ENCODE peak calls at places on chromosome 15, in eight cellular contexts. T is Peyer's patch, K is A549, O is uterus, S is adrenal gland, P is lower leg skin, G is spleen, Z is ovary. R is an unnamed sample.

GRCh38 chr15:101692799-101693198 is 31.5 kb downstream of the TARS3 start:
- DNase-seq in T (no peak), K (no peak), O (no peak), S (no peak), P (peak; percentile 23), G (no peak), Z (no peak), R (no peak)

GRCh38 chr15:36544518-36545383 is 34.7 kb upstream of the CDIN1 start:
- DNase-seq in T (no peak), K (no peak), O (no peak), S (no peak), P (no peak), G (no peak), Z (no peak), R (no peak)

GRCh38 chr15:78763111-78763795 is 48.0 kb downstream of the ADAMTS7 start:
- DNase-seq in T (no peak), K (no peak), O (peak; percentile 14), S (no peak), P (no peak), G (peak; percentile 76), Z (no peak), R (no peak)

GRCh38 chr15:84905016-84905916 is 20.8 kb downstream of the SLC28A1 start:
- DNase-seq in T (no peak), K (no peak), O (no peak), S (no peak), P (no peak), G (no peak), Z (no peak), R (no peak)

GRCh38 chr15:63473999-63474809 is 30.2 kb upstream of the USP3 start:
- DNase-seq in T (peak; percentile 71), K (no peak), O (no peak), S (no peak), P (no peak), G (peak; percentile 77), Z (no peak), R (no peak)

GRCh38 chr15:72312605-72313447 is 7.1 kb downstream of the CELF6 start:
- DNase-seq in T (peak; percentile 26), K (peak; percentile 97), O (peak; percentile 30), S (peak; percentile 86), P (peak; percentile 21), G (peak; percentile 86), Z (peak; percentile 31), R (peak; percentile 68)

GRCh38 chr15:48427960-48428547 is 96.8 kb downstream of the DUT start:
- DNase-seq in T (no peak), K (no peak), O (no peak), S (no peak), P (no peak), G (no peak), Z (no peak), R (no peak)

GRCh38 chr15:40095381-40096093 is 13.1 kb downstream of the BMF start:
- DNase-seq in T (no peak), K (no peak), O (no peak), S (no peak), P (no peak), G (peak; percentile 64), Z (no peak), R (no peak)

GRCh38 chr15:56732881-56733130 is 503 bp downstream of the ZNF280D start:
- DNase-seq in T (peak; percentile 38), K (peak; percentile 23), O (no peak), S (no peak), P (peak; percentile 66), G (no peak), Z (peak; percentile 68), R (no peak)

GRCh38 chr15:56734013-56734625 is 810 bp upstream of the ZNF280D start:
- DNase-seq in T (no peak), K (no peak), O (no peak), S (no peak), P (no peak), G (no peak), Z (peak; percentile 22), R (no peak)

GRCh38 chr15:56731571-56731970 is 1.7 kb downstream of the ZNF280D start:
- DNase-seq in T (no peak), K (no peak), O (no peak), S (no peak), P (no peak), G (no peak), Z (no peak), R (no peak)

GRCh38 chr15:56732135-56732880 is 1.0 kb downstream of the ZNF280D start:
- DNase-seq in T (no peak), K (peak; percentile 46), O (no peak), S (no peak), P (no peak), G (no peak), Z (no peak), R (no peak)

DNA sequence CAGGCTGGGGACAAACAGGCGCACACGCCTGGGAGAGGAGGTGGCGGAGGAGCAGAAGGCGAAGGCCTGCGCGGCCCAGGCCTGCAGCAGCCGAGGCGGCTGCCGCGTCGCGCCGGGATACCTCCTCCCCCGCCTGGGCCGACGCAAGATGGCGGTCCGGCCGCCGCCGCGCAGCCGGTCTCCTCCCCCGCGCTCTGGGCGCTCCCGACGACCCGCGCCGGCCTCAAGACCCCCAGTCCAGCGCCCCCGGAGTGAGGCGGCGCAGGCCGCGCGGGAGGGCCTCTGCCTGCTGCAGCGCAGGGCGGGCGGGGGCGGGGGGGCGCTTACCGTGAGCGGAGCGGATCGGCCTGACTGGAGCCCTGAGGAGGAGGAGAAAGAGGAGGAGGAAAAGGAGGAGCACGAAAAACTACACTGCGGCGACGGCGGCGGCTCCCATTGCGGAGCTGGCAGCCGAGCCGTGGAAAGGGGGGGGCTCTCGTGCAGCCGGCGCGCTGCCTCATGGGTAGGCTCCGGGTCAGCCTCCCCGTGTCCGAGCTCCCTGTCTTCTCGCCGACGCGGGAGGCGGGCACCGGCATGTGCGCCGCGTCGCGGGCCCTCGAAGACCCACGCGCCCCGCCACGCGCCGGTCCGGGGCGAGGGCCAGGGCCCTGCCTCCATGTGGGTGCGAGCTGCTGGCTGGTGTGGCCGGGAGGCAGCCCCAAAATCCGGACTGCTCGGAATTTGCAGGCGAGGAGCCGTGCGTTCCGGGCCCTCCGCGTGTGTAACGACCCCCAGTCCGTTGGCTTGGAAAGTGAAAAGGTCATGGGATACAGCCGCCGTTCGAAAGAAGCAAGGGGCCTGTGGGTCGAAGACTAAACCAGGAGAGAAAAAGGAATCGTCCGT is at the start of gene ZNF280D:
- DNase-seq in T (peak; percentile 81), K (peak; percentile 85), O (peak; percentile 90), S (peak; percentile 92), P (peak; percentile 83), G (peak; percentile 95), Z (peak; percentile 90), R (peak; percentile 62)
- TF ChIP-seq POLR2A in T (peak; percentile 49), K (peak; percentile 61), O (peak; percentile 58), S (peak; percentile 81), P (no peak), G (no peak), Z (peak; percentile 27), R (peak; percentile 82)

GRCh38 chr15:71201471-71201870 is 86.2 kb downstream of the THSD4 start:
- DNase-seq in T (no peak), K (no peak), O (no peak), S (no peak), P (no peak), G (no peak), Z (peak; percentile 21), R (no peak)
- TF ChIP-seq POLR2A in T (no peak), K (no peak), O (no peak), S (no peak), P (no peak), G (no peak), Z (no peak), R (no peak)

DNA sequence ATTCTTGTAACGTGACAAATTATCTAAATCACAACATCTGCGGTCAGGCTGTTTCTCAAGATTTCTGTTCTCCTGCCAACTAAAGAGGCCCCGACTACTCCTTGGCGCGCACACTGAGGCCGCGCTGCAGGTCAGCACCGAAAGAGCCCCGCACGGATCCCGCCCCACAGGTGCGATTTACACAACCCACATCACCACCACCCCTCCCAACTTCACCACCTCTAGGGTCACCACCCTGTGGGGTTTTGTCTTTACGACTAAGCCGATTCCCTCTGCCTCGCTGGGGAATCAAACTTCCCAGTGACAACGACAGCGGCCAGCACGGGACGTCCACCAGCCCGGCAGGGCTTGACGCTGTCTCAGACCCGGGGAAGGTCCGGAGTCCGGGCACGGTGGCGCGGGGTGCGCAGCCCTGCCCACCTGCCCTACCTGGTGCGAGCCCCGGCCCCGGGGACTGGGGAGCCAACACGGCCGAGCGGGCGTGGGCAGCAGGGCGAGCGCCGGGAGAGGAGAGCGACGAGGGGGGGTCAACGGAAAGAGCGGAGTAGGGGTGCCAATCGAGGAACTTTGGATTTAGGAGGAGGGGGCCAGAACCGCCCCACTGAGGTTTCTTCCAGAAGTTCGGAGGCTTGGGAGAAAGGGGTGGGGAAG is 764 bp downstream of the UACA start:
- DNase-seq in T (no peak), K (peak; percentile 53), O (peak; percentile 40), S (peak; percentile 36), P (peak; percentile 42), G (peak; percentile 87), Z (peak; percentile 35), R (peak; percentile 25)
- TF ChIP-seq POLR2A in T (peak; percentile 43), K (no peak), O (peak; percentile 11), S (peak; percentile 54), P (no peak), G (no peak), Z (no peak), R (no peak)

GRCh38 chr15:69457304-69458280 is 5.0 kb downstream of the RPLP1 start:
- DNase-seq in T (no peak), K (no peak), O (no peak), S (no peak), P (no peak), G (no peak), Z (no peak), R (no peak)

GRCh38 chr15:69454953-69455352 is 2.3 kb downstream of the RPLP1 start:
- DNase-seq in T (no peak), K (no peak), O (no peak), S (no peak), P (no peak), G (no peak), Z (no peak), R (no peak)

GRCh38 chr15:69452702-69453513 is at the start of gene RPLP1:
- DNase-seq in T (peak; percentile 97), K (peak; percentile 94), O (peak; percentile 96), S (peak; percentile 96), P (peak; percentile 96), G (peak; percentile 99), Z (peak; percentile 97), R (peak; percentile 79)

GRCh38 chr15:69459063-69459462 is 6.4 kb downstream of the RPLP1 start:
- DNase-seq in T (no peak), K (no peak), O (no peak), S (no peak), P (no peak), G (no peak), Z (no peak), R (no peak)

DNA sequence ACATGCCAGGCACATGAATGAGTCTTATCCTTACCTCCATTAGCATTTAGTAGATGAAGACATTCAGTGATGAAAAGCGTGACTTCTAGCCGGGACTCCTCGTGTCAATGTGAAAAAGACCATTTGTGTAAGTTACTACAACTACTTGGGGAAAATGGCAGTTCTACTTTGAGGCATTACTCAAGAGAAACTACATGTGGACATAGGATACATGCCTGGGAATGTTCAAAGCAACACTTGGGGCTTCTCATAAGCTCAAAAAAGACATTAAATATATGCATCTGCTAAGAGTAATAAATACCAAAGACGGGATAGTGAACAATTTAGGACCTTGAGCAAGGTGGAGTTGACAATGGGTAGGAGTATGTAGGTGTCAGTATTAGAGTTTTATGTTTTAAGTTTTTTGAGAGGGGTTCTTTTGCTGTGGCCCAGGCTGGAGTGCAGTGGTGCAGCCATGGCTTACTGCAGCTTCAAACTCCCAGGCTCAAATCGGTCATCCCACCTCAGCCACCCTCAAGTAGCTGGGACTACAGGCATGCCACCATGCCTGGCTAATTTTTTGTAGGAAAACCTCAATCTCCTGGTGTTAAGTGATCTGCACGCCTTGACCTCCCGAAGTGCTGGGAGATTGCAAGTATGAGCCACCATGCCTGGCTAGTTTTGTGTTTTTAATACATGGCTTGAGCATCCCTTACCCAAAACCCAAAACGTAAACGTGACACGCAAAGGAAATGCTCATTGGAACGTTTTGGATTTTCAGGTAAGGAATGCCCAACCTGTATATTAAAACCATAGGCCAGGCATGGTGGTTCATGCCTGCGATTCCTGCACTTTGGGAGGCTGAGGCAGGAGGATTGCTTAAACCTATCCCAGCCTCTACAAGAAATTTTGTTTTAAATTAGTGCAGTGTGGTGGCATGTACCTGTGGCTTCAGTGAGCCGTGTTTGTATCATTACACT is 3.9 kb downstream of the RPLP1 start:
- DNase-seq in T (no peak), K (no peak), O (no peak), S (no peak), P (no peak), G (no peak), Z (no peak), R (no peak)
- TF ChIP-seq POLR2A in T (no peak), K (no peak), O (no peak), S (no peak), P (no peak), G (no peak), Z (no peak), R (peak; percentile 83)